ENCODE peak calls at places on chromosome 13, in ten cellular contexts. Y, O, W, M, Z, A, V, U, P and B are unnamed samples.

GRCh38 chr13:34064456-34065205 is 246.7 kb downstream of the RFC3 start:
- DNase-seq in P (no peak), U (no peak), M (no peak), O (no peak), Z (no peak), W (no peak), A (no peak), Y (no peak), V (no peak), B (no peak)

GRCh38 chr13:37127706-37128241 is 22.3 kb upstream of the CSNK1A1L start:
- DNase-seq in Z (no peak), W (no peak), P (no peak), M (no peak), A (peak), U (no peak), O (no peak), V (peak), Y (no peak), B (no peak)

GRCh38 chr13:46905249-46905648 is 8.4 kb upstream of the HTR2A start:
- DNase-seq in U (no peak), M (no peak), O (peak), Y (no peak), Z (no peak), P (no peak), W (no peak), V (peak), A (no peak), B (no peak)

GRCh38 chr13:30983431-30983830 is 51.0 kb downstream of the TEX26 start:
- DNase-seq in W (no peak), A (no peak), V (no peak), U (no peak), Y (no peak), P (no peak), M (no peak), Z (no peak), O (no peak), B (no peak)

GRCh38 chr13:113786262-113786841 is 27.3 kb downstream of the TMEM255B start:
- DNase-seq in P (no peak), Z (no peak), V (peak), W (no peak), M (no peak), A (no peak), U (peak), O (no peak), Y (no peak), B (peak)

GRCh38 chr13:37383066-37383465 is 215.5 kb downstream of the POSTN start:
- DNase-seq in O (no peak), W (no peak), A (no peak), P (no peak), Z (no peak), M (no peak), U (no peak), Y (no peak), V (peak), B (no peak)

GRCh38 chr13:93847162-93847561 is 620.6 kb downstream of the GPC6 start:
- DNase-seq in O (peak), Z (no peak), U (no peak), P (no peak), A (no peak), V (peak), M (no peak), Y (no peak), W (no peak), B (no peak)

GRCh38 chr13:95356916-95357315 is 55.7 kb upstream of the ABCC4 start:
- DNase-seq in W (no peak), U (peak), Y (no peak), O (no peak), V (no peak), Z (no peak), P (no peak), M (no peak), A (no peak), B (no peak)

GRCh38 chr13:93480553-93481106 is 254.0 kb downstream of the GPC6 start:
- DNase-seq in W (no peak), O (no peak), U (no peak), A (no peak), M (no peak), V (no peak), Y (no peak), P (no peak), Z (no peak), B (no peak)

GRCh38 chr13:107376393-107377085 is 808.6 kb upstream of the ARGLU1 start:
- DNase-seq in A (no peak), O (no peak), V (peak), Z (no peak), Y (no peak), U (no peak), P (no peak), W (no peak), M (no peak), B (no peak)

GRCh38 chr13:106182404-106182803 is 353.1 kb downstream of the EFNB2 start:
- DNase-seq in M (no peak), V (peak), O (peak), U (no peak), W (no peak), Y (no peak), Z (no peak), P (no peak), A (no peak), B (no peak)

GRCh38 chr13:59700281-59700680 is 463.4 kb downstream of the DIAPH3 start:
- DNase-seq in V (peak), Y (no peak), O (no peak), W (no peak), A (no peak), P (no peak), Z (no peak), M (no peak), U (no peak), B (no peak)

GRCh38 chr13:33057019-33057785 is 41.0 kb downstream of the KL start:
- DNase-seq in O (peak), M (no peak), A (no peak), P (no peak), W (no peak), Z (peak), Y (no peak), U (no peak), V (peak), B (no peak)

GRCh38 chr13:51500687-51501086 is 47.9 kb upstream of the INTS6 start:
- DNase-seq in U (no peak), M (no peak), O (no peak), V (no peak), P (no peak), W (no peak), Y (no peak), A (no peak), Z (no peak), B (no peak)

GRCh38 chr13:110506859-110507566 is 54.5 kb downstream of the RAB20 start:
- DNase-seq in P (no peak), Y (peak), W (no peak), O (no peak), U (no peak), V (peak), M (peak), Z (no peak), A (peak), B (peak)

GRCh38 chr13:31556376-31556775 is 182.9 kb upstream of the RXFP2 start:
- DNase-seq in P (no peak), Z (no peak), V (peak), W (no peak), Y (no peak), A (no peak), M (no peak), U (no peak), O (no peak), B (no peak)

GRCh38 chr13:98386632-98387031 is 190.3 kb downstream of the STK24 start:
- DNase-seq in P (no peak), W (no peak), A (no peak), O (no peak), V (no peak), Z (no peak), Y (no peak), M (no peak), U (no peak), B (no peak)

GRCh38 chr13:79470666-79471065 is 10.3 kb upstream of the NDFIP2 start:
- DNase-seq in Z (no peak), Y (no peak), M (no peak), P (no peak), V (no peak), A (no peak), O (no peak), W (no peak), U (no peak), B (no peak)

GRCh38 chr13:79466852-79467251 is 14.1 kb upstream of the NDFIP2 start:
- DNase-seq in Y (no peak), Z (no peak), P (no peak), U (no peak), O (no peak), V (no peak), W (no peak), M (no peak), A (no peak), B (no peak)

GRCh38 chr13:79469608-79470007 is 11.3 kb upstream of the NDFIP2 start:
- DNase-seq in W (no peak), O (no peak), P (no peak), Z (no peak), A (no peak), Y (no peak), U (no peak), V (no peak), M (no peak), B (no peak)

GRCh38 chr13:79468402-79468801 is 12.6 kb upstream of the NDFIP2 start:
- DNase-seq in A (no peak), Y (no peak), W (no peak), U (no peak), Z (no peak), P (no peak), M (no peak), V (no peak), O (no peak), B (no peak)

GRCh38 chr13:79468819-79469218 is 12.1 kb upstream of the NDFIP2 start:
- DNase-seq in Y (no peak), P (no peak), Z (no peak), M (no peak), A (no peak), W (no peak), V (no peak), U (no peak), O (no peak), B (no peak)
- H3K4me3 ChIP-seq in Y (no peak), P (no peak), Z (no peak), M (no peak), A (no peak), W (no peak), V (no peak), U (no peak), O (no peak), B (no peak)

GRCh38 chr13:29582171-29582570 is 13.3 kb downstream of the SLC7A1 start:
- DNase-seq in W (no peak), Y (peak), P (no peak), M (peak), U (no peak), Z (no peak), A (no peak), V (no peak), O (no peak), B (no peak)
- TF ChIP-seq POLR2A in W (no peak), Y (no peak), P (no peak), M (no peak), U (no peak), Z (no peak), A (no peak), V (no peak), O (no peak), B (no peak)

DNA sequence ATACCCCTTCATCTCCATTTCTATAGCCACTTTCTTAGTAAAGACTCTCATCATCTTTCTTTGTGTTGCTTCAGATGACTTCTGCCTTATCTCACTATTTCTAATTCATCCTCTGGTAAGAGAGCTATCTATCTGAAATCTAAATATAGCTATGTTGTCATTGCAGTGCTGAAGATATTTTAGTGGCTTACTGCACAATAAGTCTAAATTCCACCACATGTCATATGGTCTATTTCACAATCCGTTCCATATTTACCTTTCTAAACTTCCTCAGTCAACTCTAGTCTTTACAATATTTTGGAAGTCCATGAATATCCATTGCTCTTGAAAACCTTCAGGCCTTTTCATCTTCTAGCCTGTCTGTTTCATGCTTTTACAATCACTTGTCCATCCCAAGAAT is 465.1 kb upstream of the SLC10A2 start:
- DNase-seq in V (no peak), O (no peak), M (no peak), P (no peak), U (no peak), W (no peak), Z (no peak), A (no peak), Y (no peak), B (no peak)
- H3K4me3 ChIP-seq in V (no peak), O (no peak), M (no peak), P (no peak), U (no peak), W (no peak), Z (no peak), A (no peak), Y (no peak), B (no peak)

DNA sequence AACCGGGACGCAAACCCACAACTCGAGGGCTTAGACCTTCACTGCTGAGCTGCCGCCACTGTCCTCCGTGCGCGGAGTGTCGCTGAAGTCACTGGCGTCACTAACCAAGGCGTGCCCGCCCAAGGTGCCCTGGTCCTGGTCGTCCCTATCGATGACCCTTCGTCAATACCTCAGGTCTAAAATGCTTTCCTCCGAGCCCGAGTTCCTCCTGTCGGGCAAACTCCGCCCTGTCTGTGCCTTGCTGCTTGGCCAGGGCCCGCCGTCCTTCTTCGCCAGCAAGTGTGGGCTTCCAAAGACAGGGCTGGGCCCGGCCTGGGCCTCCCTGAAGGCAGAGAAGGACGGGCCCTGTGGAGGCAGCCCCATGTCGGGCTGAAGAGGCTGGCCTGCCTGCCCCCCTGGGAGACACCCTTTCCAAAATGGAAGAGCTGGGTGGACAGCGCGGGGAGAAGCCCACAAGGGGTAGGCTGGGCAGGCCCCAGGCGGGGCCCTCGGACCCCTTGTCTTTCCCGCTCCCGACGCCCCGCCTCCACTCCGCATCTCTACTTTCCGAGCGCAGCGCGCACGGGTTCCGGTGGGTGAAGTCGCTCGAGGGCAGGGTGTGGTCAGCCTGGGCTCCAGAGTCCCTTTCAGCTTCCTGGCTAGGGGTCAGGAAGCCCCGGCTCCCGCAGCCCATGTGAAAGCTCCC is 13.4 kb downstream of the RB1 start:
- DNase-seq in Y (no peak), P (peak), W (no peak), Z (no peak), V (no peak), M (no peak), U (peak), O (no peak), A (no peak), B (no peak)
- TF ChIP-seq POLR2A in Y (no peak), P (no peak), W (no peak), Z (no peak), V (no peak), M (no peak), U (no peak), O (no peak), A (no peak), B (no peak)

DNA sequence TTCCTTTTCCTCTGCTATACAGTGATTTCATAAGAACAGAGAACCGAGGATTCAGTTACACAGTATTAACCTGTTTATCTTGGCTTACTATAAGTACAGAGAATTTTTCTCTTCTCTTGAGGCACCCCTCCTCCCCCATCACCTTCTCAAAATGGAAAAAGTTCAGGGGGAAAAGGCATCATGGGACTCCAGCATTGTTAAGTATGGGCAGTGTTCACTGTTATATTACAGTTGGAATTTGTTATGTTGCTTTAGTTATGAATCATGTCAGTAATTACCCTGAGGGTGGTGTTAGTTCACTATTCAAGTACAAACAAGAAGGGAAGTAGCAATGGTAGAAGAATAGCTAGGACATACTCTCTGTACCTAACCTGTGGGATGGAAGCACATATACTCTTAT is 12.1 kb downstream of the LPAR6 start:
- DNase-seq in A (no peak), W (no peak), U (no peak), O (peak), V (peak), Y (no peak), Z (no peak), P (no peak), M (no peak), B (no peak)
- H3K4me3 ChIP-seq in A (no peak), W (no peak), U (no peak), O (no peak), V (no peak), Y (no peak), Z (no peak), P (no peak), M (no peak), B (no peak)

GRCh38 chr13:89520468-89520867 is 1827.0 kb upstream of the MIR17HG start:
- DNase-seq in U (no peak), W (no peak), O (no peak), M (no peak), V (no peak), Y (no peak), Z (no peak), A (no peak), P (no peak), B (no peak)

GRCh38 chr13:89518289-89519077 is 1829.0 kb upstream of the MIR17HG start:
- DNase-seq in P (no peak), M (no peak), V (no peak), Y (no peak), Z (no peak), U (no peak), O (no peak), W (no peak), A (no peak), B (no peak)

GRCh38 chr13:89515948-89516347 is 1831.5 kb upstream of the MIR17HG start:
- DNase-seq in A (no peak), Y (no peak), O (no peak), V (no peak), U (no peak), M (no peak), Z (no peak), P (no peak), W (no peak), B (no peak)

DNA sequence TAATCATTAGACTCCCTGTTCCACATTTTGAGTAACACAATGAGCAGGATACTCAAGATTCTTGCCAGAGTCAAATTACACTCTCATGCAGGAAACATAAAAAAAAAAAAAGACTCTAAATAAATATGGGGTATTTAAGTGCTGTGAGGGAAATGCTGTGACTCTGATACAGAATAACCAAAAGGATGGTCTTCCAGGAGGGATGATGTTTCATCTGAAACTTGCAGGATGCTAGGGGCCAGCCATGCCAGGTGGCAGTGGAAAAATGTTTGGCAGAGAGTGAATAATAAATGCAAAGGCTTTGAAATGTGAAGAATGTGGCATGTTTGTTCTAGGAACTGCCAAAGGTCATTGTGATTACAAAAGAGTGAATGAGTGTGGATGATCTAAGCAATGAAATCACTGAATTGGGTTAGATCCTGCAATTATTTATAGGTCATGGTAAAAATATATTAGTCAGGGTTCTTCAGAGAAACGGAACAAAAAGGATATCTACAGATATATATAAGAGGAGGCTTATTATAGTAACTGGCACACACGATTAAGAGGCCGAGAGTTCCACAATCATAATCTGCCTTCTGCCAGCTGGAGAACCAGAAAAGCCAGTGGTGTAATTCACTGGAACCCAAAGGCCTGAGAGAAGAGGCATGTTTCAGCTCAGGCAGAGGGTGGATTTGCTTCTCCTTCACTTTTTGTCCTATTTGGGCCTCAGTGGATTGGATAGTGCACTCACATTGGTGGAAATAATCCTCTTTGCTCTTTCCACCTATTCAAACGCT is 1832.8 kb upstream of the MIR17HG start:
- DNase-seq in U (no peak), A (no peak), Y (no peak), V (peak), P (no peak), W (no peak), O (no peak), M (no peak), Z (no peak), B (no peak)
- TF ChIP-seq POLR2A in U (no peak), A (no peak), Y (no peak), V (no peak), P (no peak), W (no peak), O (no peak), M (no peak), Z (no peak), B (no peak)

GRCh38 chr13:20713751-20714150 is 10.3 kb downstream of the IL17D start:
- DNase-seq in Z (no peak), W (no peak), Y (no peak), U (no peak), M (no peak), O (peak), A (no peak), P (peak), V (peak), B (no peak)
- H3K4me3 ChIP-seq in Z (no peak), W (no peak), Y (no peak), U (no peak), M (no peak), O (no peak), A (no peak), P (no peak), V (no peak), B (no peak)

GRCh38 chr13:72163671-72164070 is 296.7 kb upstream of the DACH1 start:
- DNase-seq in O (no peak), V (no peak), Z (no peak), U (no peak), M (no peak), A (no peak), P (no peak), Y (no peak), W (no peak), B (no peak)
- TF ChIP-seq POLR2A in O (no peak), V (no peak), Z (no peak), U (no peak), M (no peak), A (no peak), P (no peak), Y (no peak), W (no peak), B (no peak)

DNA sequence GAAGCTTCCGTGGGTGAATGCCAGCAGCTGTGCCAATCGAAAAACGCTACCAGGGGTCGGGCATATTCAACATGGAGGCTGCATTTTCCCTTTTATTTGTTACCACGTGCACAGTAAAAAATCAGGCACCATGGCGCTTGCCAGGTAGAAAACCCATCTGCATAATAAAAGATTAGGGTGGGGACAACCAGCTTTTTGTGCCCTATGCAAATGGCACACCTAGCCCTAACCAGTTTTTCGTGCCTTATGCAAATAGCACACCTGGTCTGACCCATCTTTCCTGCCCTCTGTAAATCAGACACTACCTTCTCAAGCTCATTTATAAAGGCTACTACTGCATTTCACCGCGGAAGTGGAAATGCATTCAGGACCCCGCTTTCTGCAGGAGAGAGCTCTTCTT is 62.1 kb upstream of the FREM2 start:
- DNase-seq in Y (no peak), U (no peak), O (no peak), A (no peak), M (no peak), V (no peak), W (no peak), Z (no peak), P (no peak), B (no peak)
- H3K4me3 ChIP-seq in Y (no peak), U (no peak), O (no peak), A (no peak), M (no peak), V (no peak), W (no peak), Z (no peak), P (no peak), B (no peak)